ENCODE peak calls at places on chromosomes 3 and 15, in six cellular contexts. H is nephron progenitor cell; G is cardiac muscle cell; B is upper lobe of right lung; A is stimulated activated CD8-positive, alpha-beta memory T cell treated with anti-CD3 and anti-CD28 coated beads, Interleukin-7, amount 100 ng/mL, for 1 hour; T is astrocyte of the cerebellum. P is an unnamed sample.

GRCh38 chr3:139101396-139101795 is 56.7 kb upstream of the PRR23C start:
- DNase-seq in G (no peak), A (no peak), H (no peak), B (no peak), T (no peak), P (no peak)

GRCh38 chr3:181782306-181782924 is 70.7 kb downstream of the SOX2 start:
- DNase-seq in T (peak), G (no peak), B (no peak), A (no peak), H (no peak), P (no peak)

GRCh38 chr3:154552338-154552737 is 122.3 kb upstream of the GPR149 start:
- DNase-seq in H (no peak), G (no peak), A (no peak), T (no peak), B (no peak), P (no peak)

GRCh38 chr15:90560229-90560771 is 30.6 kb downstream of the CRTC3 start:
- DNase-seq in B (no peak), G (peak), H (no peak), T (peak), A (no peak), P (no peak)

GRCh38 chr3:154850921-154851320 is 229.2 kb upstream of the MME start:
- DNase-seq in G (no peak), A (no peak), T (no peak), B (no peak), H (no peak), P (no peak)

GRCh38 chr15:74179101-74179841 is 5.8 kb downstream of the ISLR start:
- DNase-seq in B (peak), H (no peak), T (peak), A (no peak), G (no peak), P (peak)

GRCh38 chr3:14143826-14144225 is 19.0 kb downstream of the TMEM43 start:
- DNase-seq in T (peak), B (no peak), A (no peak), H (no peak), G (no peak), P (no peak)

GRCh38 chr3:9163289-9163688 is 86.2 kb downstream of the SRGAP3 start:
- DNase-seq in B (no peak), T (no peak), H (no peak), G (no peak), A (no peak), P (no peak)

GRCh38 chr3:79954756-79955155 is 187.0 kb upstream of the ROBO1 start:
- DNase-seq in H (no peak), B (no peak), G (no peak), T (no peak), A (no peak), P (no peak)

GRCh38 chr15:89732451-89733172 is 18.4 kb downstream of the MESP1 start:
- DNase-seq in G (no peak), A (no peak), B (no peak), T (no peak), H (no peak), P (no peak)

GRCh38 chr3:42247576-42248027 is 18.4 kb downstream of the CCK start:
- DNase-seq in G (peak), A (peak), T (peak), B (no peak), H (peak), P (no peak)

GRCh38 chr15:92681141-92681622 is 25.6 kb upstream of the FAM174B start:
- DNase-seq in T (peak), A (no peak), B (no peak), H (no peak), G (no peak), P (no peak)

GRCh38 chr3:48919215-48920138 is 835 bp downstream of the ARIH2 start:
- DNase-seq in H (peak), T (no peak), B (no peak), G (peak), A (no peak), P (no peak)

GRCh38 chr3:184596886-184597575 is 35.4 kb downstream of the EPHB3 start:
- DNase-seq in T (no peak), A (no peak), B (peak), H (no peak), G (no peak), P (no peak)

GRCh38 chr3:52521488-52521824 is 12.2 kb downstream of the NT5DC2 start:
- DNase-seq in B (no peak), A (no peak), H (no peak), T (no peak), G (no peak), P (no peak)

GRCh38 chr3:136545664-136546266 is 206.4 kb downstream of the STAG1 start:
- DNase-seq in G (no peak), T (peak), B (no peak), A (no peak), H (no peak), P (no peak)

GRCh38 chr3:61796088-61796680 is 234.8 kb downstream of the PTPRG start:
- DNase-seq in T (no peak), G (no peak), B (no peak), H (no peak), A (no peak), P (no peak)

P was measured in mesenteric fat pad.